ENCODE peak calls at places on chromosomes 3 and 15, in five cellular contexts. P, G, O, Q and E are unnamed samples.

GRCh38 chr15:29099131-29099880 is 170.3 kb downstream of the NSMCE3 start:
- DNase-seq in P (no peak), G (no peak), O (no peak), Q (no peak), E (no peak)

GRCh38 chr15:75198560-75199346 is 2.9 kb upstream of the C15orf39 start:
- DNase-seq in P (no peak), G (peak), O (peak), Q (no peak), E (peak)

GRCh38 chr15:66580643-66581042 is 14.8 kb upstream of the LCTL start:
- DNase-seq in P (no peak), G (no peak), O (no peak), Q (no peak), E (no peak)

GRCh38 chr3:189260556-189261493 is 89.1 kb downstream of the TPRG1 start:
- DNase-seq in P (no peak), G (no peak), O (no peak), Q (no peak), E (no peak)

GRCh38 chr3:94978076-94978475 is 915.2 kb downstream of the NSUN3 start:
- DNase-seq in P (no peak), G (no peak), O (no peak), Q (no peak), E (no peak)

GRCh38 chr3:172903642-172904041 is 153.1 kb downstream of the ECT2 start:
- DNase-seq in P (no peak), G (no peak), O (no peak), Q (no peak), E (no peak)

GRCh38 chr15:39788800-39789565 is 6.3 kb upstream of the FSIP1 start:
- DNase-seq in P (no peak), G (no peak), O (no peak), Q (no peak), E (peak)

GRCh38 chr3:37906734-37907282 is 45.1 kb downstream of the CTDSPL start:
- DNase-seq in P (no peak), G (no peak), O (no peak), Q (no peak), E (no peak)

GRCh38 chr15:66515901-66516322 is 10.8 kb downstream of the ZWILCH start:
- DNase-seq in P (no peak), G (no peak), O (no peak), Q (no peak), E (no peak)

GRCh38 chr3:24201301-24201700 is 256.2 kb downstream of the NR1D2 start:
- DNase-seq in P (no peak), G (no peak), O (no peak), Q (no peak), E (no peak)

GRCh38 chr3:107824822-107825371 is 265.9 kb downstream of the CD47 start:
- DNase-seq in P (no peak), G (no peak), O (no peak), Q (no peak), E (no peak)

GRCh38 chr3:192772495-192772894 is 45.2 kb upstream of the FGF12 start:
- DNase-seq in P (no peak), G (peak), O (no peak), Q (no peak), E (no peak)